ENCODE peak calls at places on chromosomes 5 and 9, in six cellular contexts. V is cardiac muscle cell; R is CD8-positive, alpha-beta T cell; E is right atrium auricular region; G is effector memory CD4-positive, alpha-beta T cell; N is spleen. Z is an unnamed sample.

GRCh38 chr9:6955251-6955921 is 197.6 kb downstream of the KDM4C start:
- DNase-seq in V (peak; percentile 32), R (no peak), E (no peak), G (no peak), N (no peak), Z (no peak)

GRCh38 chr5:149731617-149732400 is 1.7 kb downstream of the PPARGC1B start:
- DNase-seq in V (peak; percentile 88), R (peak; percentile 39), E (peak; percentile 86), G (peak; percentile 47), N (peak; percentile 92), Z (peak; percentile 59)

GRCh38 chr5:143652104-143652700 is 159.8 kb upstream of the HMHB1 start:
- DNase-seq in V (no peak), R (no peak), E (no peak), G (no peak), N (no peak), Z (no peak)

GRCh38 chr5:67677422-67677970 is 480.9 kb upstream of the CD180 start:
- DNase-seq in V (peak; percentile 31), R (no peak), E (no peak), G (no peak), N (no peak), Z (no peak)

GRCh38 chr5:72835633-72836032 is 19.2 kb downstream of the TNPO1 start:
- DNase-seq in V (no peak), R (no peak), E (no peak), G (no peak), N (no peak), Z (no peak)

GRCh38 chr5:59548807-59549357 is 344.6 kb downstream of the PDE4D start:
- DNase-seq in V (no peak), R (no peak), E (no peak), G (no peak), N (no peak), Z (no peak)

GRCh38 chr9:107895524-107896001 is 406.0 kb upstream of the KLF4 start:
- DNase-seq in V (no peak), R (no peak), E (no peak), G (no peak), N (no peak), Z (no peak)

GRCh38 chr5:62268792-62269191 is 37.2 kb upstream of the KIF2A start:
- DNase-seq in V (no peak), R (no peak), E (no peak), G (no peak), N (no peak), Z (no peak)

GRCh38 chr5:32538031-32538547 is 47.3 kb upstream of the SUB1 start:
- DNase-seq in V (no peak), R (no peak), E (no peak), G (no peak), N (peak; percentile 78), Z (no peak)

GRCh38 chr5:19519448-19519847 is 468.6 kb downstream of the CDH18 start:
- DNase-seq in V (no peak), R (no peak), E (no peak), G (no peak), N (no peak), Z (no peak)

GRCh38 chr5:103019804-103020203 is 100.1 kb downstream of the GIN1 start:
- DNase-seq in V (no peak), R (no peak), E (no peak), G (no peak), N (no peak), Z (no peak)

GRCh38 chr5:172173771-172174170 is 14.3 kb downstream of the STK10 start:
- DNase-seq in V (no peak), R (no peak), E (no peak), G (peak; percentile 77), N (peak; percentile 90), Z (no peak)

GRCh38 chr9:124078641-124079040 is 67.1 kb downstream of the LHX2 start:
- DNase-seq in V (no peak), R (no peak), E (no peak), G (no peak), N (no peak), Z (no peak)

GRCh38 chr9:87701491-87701890 is 24.4 kb upstream of the CTSL start:
- DNase-seq in V (no peak), R (no peak), E (no peak), G (no peak), N (no peak), Z (no peak)

GRCh38 chr5:168152660-168153059 is 138.8 kb upstream of the WWC1 start:
- DNase-seq in V (no peak), R (no peak), E (no peak), G (no peak), N (no peak), Z (no peak)

GRCh38 chr5:1507961-1508678 is 15.6 kb downstream of the LPCAT1 start:
- DNase-seq in V (no peak), R (no peak), E (no peak), G (no peak), N (peak; percentile 76), Z (peak; percentile 2)

GRCh38 chr9:15889555-15889954 is 336.7 kb downstream of the CCDC171 start:
- DNase-seq in V (peak; percentile 0), R (no peak), E (no peak), G (no peak), N (no peak), Z (no peak)

GRCh38 chr9:118362596-118362995 is 658.4 kb downstream of the TLR4 start:
- DNase-seq in V (no peak), R (no peak), E (no peak), G (no peak), N (no peak), Z (no peak)

GRCh38 chr9:135303865-135304499 is 175.6 kb upstream of the PPP1R26 start:
- DNase-seq in V (no peak), R (no peak), E (no peak), G (no peak), N (no peak), Z (no peak)

GRCh38 chr5:9437741-9438240 is 108.1 kb downstream of the SEMA5A start:
- DNase-seq in V (no peak), R (no peak), E (no peak), G (no peak), N (no peak), Z (no peak)

GRCh38 chr5:112923148-112923917 is 1.3 kb upstream of the REEP5 start:
- DNase-seq in V (no peak), R (no peak), E (no peak), G (no peak), N (no peak), Z (no peak)

GRCh38 chr5:138789771-138790242 is 36.6 kb downstream of the CTNNA1 start:
- DNase-seq in V (peak; percentile 62), R (no peak), E (no peak), G (no peak), N (no peak), Z (no peak)

GRCh38 chr9:128419061-128419925 is 1.4 kb upstream of the CERCAM start:
- DNase-seq in V (peak; percentile 56), R (no peak), E (no peak), G (no peak), N (no peak), Z (no peak)

GRCh38 chr5:54886866-54887265 is 98.5 kb downstream of the ESM1 start:
- DNase-seq in V (no peak), R (no peak), E (no peak), G (no peak), N (no peak), Z (no peak)

GRCh38 chr9:6410653-6411052 is 2.3 kb upstream of the UHRF2 start:
- DNase-seq in V (no peak), R (no peak), E (no peak), G (no peak), N (no peak), Z (no peak)

DNA sequence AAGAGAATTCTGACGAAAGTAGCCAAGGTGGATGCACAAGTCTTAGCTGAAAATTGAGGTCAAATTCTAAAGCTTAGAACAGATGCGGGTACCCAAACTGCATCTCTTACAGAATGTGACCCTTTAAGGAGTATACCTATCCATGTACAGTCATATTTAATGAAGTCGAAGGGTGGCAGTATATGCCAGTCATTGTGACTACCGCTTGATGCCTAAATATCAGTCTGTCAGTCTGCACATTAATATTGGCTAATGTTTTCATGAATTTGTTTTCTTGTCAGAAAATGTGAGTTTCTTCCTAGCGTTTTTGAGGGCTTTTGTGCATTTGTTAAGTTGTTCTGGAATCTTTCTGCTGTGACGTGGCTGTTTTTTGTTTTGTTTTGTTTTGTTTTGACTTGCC is 264.5 kb upstream of the ELAVL2 start:
- DNase-seq in V (no peak), R (no peak), E (no peak), G (no peak), N (no peak), Z (no peak)
- H3K9me3 ChIP-seq in V (no peaks in the 10 kb centered on the region), R (no peaks in the 10 kb centered on the region), E (no peaks in the 10 kb centered on the region), G (no peaks in the 10 kb centered on the region), N (peaks cover 4% of the 10 kb centered on the region), Z (no peaks in the 10 kb centered on the region)

GRCh38 chr5:158376679-158377078 is 517.7 kb upstream of the CLINT1 start:
- DNase-seq in V (no peak), R (no peak), E (no peak), G (no peak), N (no peak), Z (no peak)

GRCh38 chr5:158380661-158381060 is 521.7 kb upstream of the CLINT1 start:
- DNase-seq in V (no peak), R (no peak), E (no peak), G (no peak), N (no peak), Z (no peak)

GRCh38 chr5:158378931-158379330 is 520.0 kb upstream of the CLINT1 start:
- DNase-seq in V (no peak), R (no peak), E (no peak), G (no peak), N (no peak), Z (no peak)

GRCh38 chr5:158373623-158374375 is 514.9 kb upstream of the CLINT1 start:
- DNase-seq in V (no peak), R (no peak), E (no peak), G (no peak), N (no peak), Z (no peak)

GRCh38 chr5:158375531-158375930 is 516.6 kb upstream of the CLINT1 start:
- DNase-seq in V (no peak), R (no peak), E (no peak), G (no peak), N (no peak), Z (no peak)
- H3K9me3 ChIP-seq in V (no peaks in the 10 kb centered on the region), R (no peaks in the 10 kb centered on the region), E (no peaks in the 10 kb centered on the region), G (no peaks in the 10 kb centered on the region), N (no peaks in the 10 kb centered on the region), Z (no peaks in the 10 kb centered on the region)

GRCh38 chr5:178869577-178869976 is 9.8 kb downstream of the ZNF354B start:
- DNase-seq in V (no peak), R (no peak), E (no peak), G (no peak), N (no peak), Z (no peak)
- H3K9me3 ChIP-seq in V (no peaks in the 10 kb centered on the region), R (peaks cover under 1% of the 10 kb centered on the region), E (no peaks in the 10 kb centered on the region), G (peaks cover 13% of the 10 kb centered on the region), N (peaks cover 21% of the 10 kb centered on the region), Z (peaks cover 8% of the 10 kb centered on the region)

GRCh38 chr5:15607076-15607475 is 107.1 kb downstream of the FBXL7 start:
- DNase-seq in V (no peak), R (no peak), E (no peak), G (no peak), N (no peak), Z (no peak)

GRCh38 chr5:15609076-15609725 is 109.2 kb downstream of the FBXL7 start:
- DNase-seq in V (no peak), R (no peak), E (no peak), G (no peak), N (no peak), Z (no peak)

GRCh38 chr5:15611008-15611407 is 111.0 kb downstream of the FBXL7 start:
- DNase-seq in V (no peak), R (no peak), E (no peak), G (no peak), N (no peak), Z (no peak)

GRCh38 chr5:15612915-15613635 is 113.1 kb downstream of the FBXL7 start:
- DNase-seq in V (no peak), R (no peak), E (no peak), G (no peak), N (no peak), Z (no peak)

GRCh38 chr5:15610216-15610615 is 110.2 kb downstream of the FBXL7 start:
- DNase-seq in V (no peak), R (no peak), E (no peak), G (no peak), N (no peak), Z (no peak)
- H3K9me3 ChIP-seq in V (no peaks in the 10 kb centered on the region), R (no peaks in the 10 kb centered on the region), E (no peaks in the 10 kb centered on the region), G (no peaks in the 10 kb centered on the region), N (no peaks in the 10 kb centered on the region), Z (no peaks in the 10 kb centered on the region)

Z was measured in T-helper 17 cell.